ENCODE peak calls at places on chromosome 5, in six cellular contexts. V is RWPE2; P is stimulated activated CD4-positive, alpha-beta T cell treated with anti-CD3 and anti-CD28 coated beads, Interleukin-15, amount 100 ng/mL, for 24 hours; O is neural progenitor cell; E is NCI-H460; C is CD8-positive, alpha-beta memory T cell. I is an unnamed sample.
A peak's percentile ranks its signal among the peaks of the same experiment; 100 is the strongest.

GRCh38 chr5:33539192-33539591 is 98.4 kb downstream of the TARS1 start:
- DNase-seq in V (no peak), P (no peak), O (no peak), E (no peak), C (no peak), I (no peak)

GRCh38 chr5:56012281-56012963 is 17.7 kb upstream of the IL6ST start:
- DNase-seq in V (no peak), P (peak; percentile 38), O (no peak), E (no peak), C (peak; percentile 2), I (peak; percentile 62)

GRCh38 chr5:148938535-148938907 is 112.1 kb downstream of the ADRB2 start:
- DNase-seq in V (no peak), P (no peak), O (no peak), E (no peak), C (no peak), I (no peak)

GRCh38 chr5:122366501-122366900 is 54.5 kb downstream of the SNCAIP start:
- DNase-seq in V (no peak), P (no peak), O (no peak), E (no peak), C (no peak), I (no peak)

GRCh38 chr5:121430538-121430937 is 421.1 kb upstream of the FTMT start:
- DNase-seq in V (no peak), P (no peak), O (no peak), E (no peak), C (no peak), I (no peak)

GRCh38 chr5:145840458-145841132 is 5.5 kb upstream of the PRELID2 start:
- DNase-seq in V (no peak), P (no peak), O (no peak), E (no peak), C (no peak), I (no peak)

GRCh38 chr5:91077623-91078022 is 305.5 kb downstream of the ARRDC3 start:
- DNase-seq in V (no peak), P (no peak), O (no peak), E (no peak), C (no peak), I (no peak)

GRCh38 chr5:43045236-43045635 is 5.1 kb upstream of the ANXA2R start:
- DNase-seq in V (no peak), P (no peak), O (peak; percentile 25), E (no peak), C (no peak), I (no peak)

GRCh38 chr5:139711067-139711851 is 63.1 kb downstream of the CXXC5 start:
- DNase-seq in V (no peak), P (peak; percentile 72), O (peak; percentile 86), E (peak; percentile 11), C (peak; percentile 67), I (peak; percentile 65)

GRCh38 chr5:150434502-150434901 is 15.0 kb downstream of the RPS14 start:
- DNase-seq in V (peak; percentile 87), P (no peak), O (no peak), E (no peak), C (no peak), I (no peak)

GRCh38 chr5:80820685-80821084 is 139.5 kb upstream of the RASGRF2 start:
- DNase-seq in V (no peak), P (no peak), O (no peak), E (no peak), C (no peak), I (no peak)

GRCh38 chr5:82419559-82420332 is 141.6 kb upstream of the RPS23 start:
- DNase-seq in V (no peak), P (no peak), O (no peak), E (no peak), C (no peak), I (no peak)

I was measured in CD4-positive, CD25-positive, alpha-beta regulatory T cell.